ENCODE peak calls at places on chromosomes 11 and 22, in six cellular contexts. Q is mucosa of descending colon, M is neuronal stem cell, H is pons, V is fibroblast of mammary gland, X is KBM-7. O is an unnamed sample.

GRCh38 chr11:113839842-113840241 is 35.5 kb downstream of the USP28 start:
- DNase-seq in M (no peak), X (no peak), H (no peak), Q (no peak), V (no peak), O (no peak)

GRCh38 chr11:71251761-71252433 is 480 bp downstream of the SHANK2 start:
- DNase-seq in Q (no peak), X (no peak), M (peak), V (no peak), H (no peak), O (no peak)

GRCh38 chr22:40668611-40669390 is 10.5 kb upstream of the MCHR1 start:
- DNase-seq in Q (no peak), X (peak), H (no peak), M (no peak), V (peak), O (peak)

GRCh38 chr11:19768815-19769214 is 56.2 kb downstream of the NAV2 start:
- DNase-seq in V (no peak), X (no peak), Q (no peak), M (no peak), H (peak), O (no peak)

GRCh38 chr11:103338621-103339484 is 229.6 kb downstream of the DYNC2H1 start:
- DNase-seq in Q (no peak), M (no peak), X (no peak), V (peak), H (no peak), O (no peak)

GRCh38 chr11:100681064-100681502 is 6.0 kb upstream of the ARHGAP42 start:
- DNase-seq in Q (peak), H (peak), X (peak), V (peak), M (no peak), O (peak)

GRCh38 chr11:1101318-1102089 is 26.8 kb downstream of the MUC2 start:
- DNase-seq in V (no peak), X (no peak), M (no peak), Q (peak), H (no peak), O (no peak)

GRCh38 chr22:34490911-34491310 is 570.6 kb upstream of the LARGE1 start:
- DNase-seq in X (no peak), H (no peak), M (no peak), Q (no peak), V (no peak), O (peak)

GRCh38 chr11:66328036-66328306 is 8.3 kb downstream of the RIN1 start:
- DNase-seq in X (no peak), V (no peak), Q (no peak), M (no peak), H (no peak), O (no peak)

GRCh38 chr11:44623321-44623715 is 57.9 kb downstream of the CD82 start:
- DNase-seq in V (no peak), Q (no peak), M (no peak), X (no peak), H (no peak), O (no peak)